ENCODE peak calls at places on chromosomes 2 and 18, in five cellular contexts. One of them, this sample, is unnamed. For H3K9me3, the result is how much of the 10 kb centered on the place peaks cover.

GRCh38 chr2:103785432-103785831 is 1023.6 kb downstream of the TMEM182 start:
- DNase-seq in IMR-90: no peak
- DNase-seq in neuronal stem cell: no peak
- DNase-seq in H9: no peak
- DNase-seq in trophoblast cell: no peak
- DNase-seq in this sample: no peak

GRCh38 chr18:79476031-79476917 is 80.5 kb downstream of the NFATC1 start:
- DNase-seq in trophoblast cell: peak
- DNase-seq in IMR-90: no peak
- DNase-seq in H9: no peak
- DNase-seq in neuronal stem cell: no peak
- DNase-seq in this sample: no peak

GRCh38 chr2:152054593-152054992 is 44.3 kb downstream of the CACNB4 start:
- DNase-seq in IMR-90: peak
- DNase-seq in H9: no peak
- DNase-seq in trophoblast cell: peak
- DNase-seq in neuronal stem cell: no peak
- DNase-seq in this sample: peak

GRCh38 chr2:20050104-20050711 is 1.2 kb downstream of the LAPTM4A start:
- DNase-seq in H9: no peak
- DNase-seq in IMR-90: peak
- DNase-seq in trophoblast cell: peak
- DNase-seq in neuronal stem cell: no peak
- DNase-seq in this sample: peak

GRCh38 chr2:170716851-170717598 is 1.9 kb downstream of the SP5 start:
- DNase-seq in neuronal stem cell: peak
- DNase-seq in IMR-90: peak
- DNase-seq in H9: peak
- DNase-seq in trophoblast cell: no peak
- DNase-seq in this sample: peak

GRCh38 chr2:74560591-74560990 is 6.1 kb downstream of the DOK1 start:
- DNase-seq in trophoblast cell: no peak
- DNase-seq in IMR-90: no peak
- DNase-seq in neuronal stem cell: no peak
- DNase-seq in H9: no peak
- DNase-seq in this sample: no peak

GRCh38 chr2:172772637-172773036 is 37.0 kb downstream of the RAPGEF4 start:
- DNase-seq in IMR-90: peak
- DNase-seq in trophoblast cell: no peak
- DNase-seq in neuronal stem cell: no peak
- DNase-seq in H9: no peak
- DNase-seq in this sample: peak

GRCh38 chr2:133063792-133064191 is 393.8 kb upstream of the LYPD1 start:
- DNase-seq in neuronal stem cell: peak
- DNase-seq in trophoblast cell: no peak
- DNase-seq in IMR-90: peak
- DNase-seq in H9: peak
- DNase-seq in this sample: peak

GRCh38 chr2:181680937-181681811 is 857 bp upstream of the NEUROD1 start:
- DNase-seq in IMR-90: no peak
- DNase-seq in neuronal stem cell: no peak
- DNase-seq in trophoblast cell: no peak
- DNase-seq in H9: peak
- DNase-seq in this sample: no peak

GRCh38 chr2:7357993-7358392 is 440.8 kb downstream of the RNF144A start:
- DNase-seq in H9: no peak
- DNase-seq in IMR-90: no peak
- DNase-seq in neuronal stem cell: no peak
- DNase-seq in trophoblast cell: no peak
- DNase-seq in this sample: no peak

GRCh38 chr2:186540971-186541370 is 48.9 kb upstream of the ITGAV start:
- DNase-seq in trophoblast cell: no peak
- DNase-seq in H9: no peak
- DNase-seq in neuronal stem cell: no peak
- DNase-seq in IMR-90: peak
- DNase-seq in this sample: no peak

GRCh38 chr2:173962036-173962435 is 3.1 kb downstream of the SP3 start:
- DNase-seq in H9: no peak
- DNase-seq in IMR-90: peak
- DNase-seq in neuronal stem cell: no peak
- DNase-seq in trophoblast cell: no peak
- DNase-seq in this sample: no peak

GRCh38 chr2:176001281-176001902 is 675 bp downstream of the LNPK start:
- DNase-seq in trophoblast cell: peak
- DNase-seq in neuronal stem cell: no peak
- DNase-seq in H9: no peak
- DNase-seq in IMR-90: peak
- DNase-seq in this sample: peak

GRCh38 chr18:59265246-59266018 is 7.8 kb downstream of the RAX start:
- DNase-seq in IMR-90: no peak
- DNase-seq in H9: peak
- DNase-seq in trophoblast cell: no peak
- DNase-seq in neuronal stem cell: no peak
- DNase-seq in this sample: no peak

GRCh38 chr2:24822049-24822706 is 29.0 kb downstream of the CENPO start:
- DNase-seq in trophoblast cell: no peak
- DNase-seq in IMR-90: no peak
- DNase-seq in neuronal stem cell: no peak
- DNase-seq in H9: peak
- DNase-seq in this sample: no peak

GRCh38 chr2:95062716-95063400 is 37.4 kb downstream of the MAL start:
- DNase-seq in IMR-90: no peak
- DNase-seq in trophoblast cell: no peak
- DNase-seq in H9: no peak
- DNase-seq in neuronal stem cell: no peak
- DNase-seq in this sample: no peak
- H3K9me3 ChIP-seq in IMR-90: under half
- H3K9me3 ChIP-seq in trophoblast cell: under half
- H3K9me3 ChIP-seq in H9: under half
- H3K9me3 ChIP-seq in neuronal stem cell: under half
- H3K9me3 ChIP-seq in this sample: under half

GRCh38 chr2:240458044-240458899 is 22.8 kb downstream of the GPC1 start:
- DNase-seq in neuronal stem cell: no peak
- DNase-seq in trophoblast cell: peak
- DNase-seq in IMR-90: no peak
- DNase-seq in H9: no peak
- DNase-seq in this sample: no peak
- H3K23ac ChIP-seq in neuronal stem cell: peak
- H3K23ac ChIP-seq in trophoblast cell: no peak
- H3K23ac ChIP-seq in IMR-90: no peak
- H3K23ac ChIP-seq in H9: no peak
- H3K23ac ChIP-seq in this sample: no peak

DNA sequence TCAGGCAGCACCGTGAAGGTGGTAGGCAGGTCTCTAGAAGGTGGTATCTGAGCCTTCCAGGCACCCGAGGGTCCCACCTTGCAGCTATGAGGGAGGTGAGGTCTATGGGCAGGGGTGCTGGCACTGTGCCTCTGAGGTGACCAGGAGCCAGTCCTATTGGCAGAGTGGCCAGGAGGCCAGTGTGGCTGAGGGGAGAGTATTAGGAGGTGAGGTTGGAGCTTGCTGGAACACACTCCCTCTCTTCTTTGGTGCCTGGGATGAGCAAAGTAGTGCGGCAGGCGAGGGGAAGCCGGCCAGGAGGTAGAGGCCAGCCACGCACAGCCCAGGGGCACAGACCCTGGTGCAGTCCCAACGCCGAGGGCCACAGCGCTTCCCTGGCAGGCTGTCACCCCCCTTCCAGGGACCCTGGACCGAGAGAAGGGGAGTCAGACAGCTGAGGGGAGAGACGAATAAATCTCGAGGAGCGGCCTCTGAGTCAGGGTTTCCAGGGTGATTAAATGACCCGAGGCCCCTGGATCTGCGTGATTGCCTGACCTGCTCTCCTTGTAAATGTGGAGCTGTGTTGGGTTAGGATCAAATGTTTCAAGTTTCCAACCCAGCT is 167.1 kb downstream of the SEPTIN10 start:
- DNase-seq in neuronal stem cell: no peak
- DNase-seq in H9: no peak
- DNase-seq in trophoblast cell: no peak
- DNase-seq in IMR-90: no peak
- DNase-seq in this sample: peak
- H4K8ac ChIP-seq in neuronal stem cell: peak
- H4K8ac ChIP-seq in H9: no peak
- H4K8ac ChIP-seq in trophoblast cell: no peak
- H4K8ac ChIP-seq in IMR-90: no peak
- H4K8ac ChIP-seq in this sample: no peak

DNA sequence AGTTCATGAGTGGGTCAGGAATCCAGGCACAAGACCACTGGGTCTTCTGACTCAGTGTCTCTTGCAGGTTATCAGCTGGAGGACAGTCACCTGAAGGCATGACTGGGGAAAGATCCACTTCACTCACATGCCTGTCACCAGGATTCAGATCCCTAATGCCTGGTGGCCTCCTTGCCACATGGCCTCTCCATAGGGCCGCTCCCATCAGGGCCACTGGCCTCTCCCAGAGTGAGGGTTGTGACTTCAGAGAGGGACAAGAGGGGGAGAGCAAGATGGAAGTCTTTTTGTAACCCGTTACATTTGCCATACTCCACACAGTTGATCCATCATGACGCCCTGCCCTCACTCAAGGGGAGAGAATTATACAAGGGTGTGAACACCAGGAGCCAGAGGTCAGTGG is 13.0 kb upstream of the OTOS start:
- DNase-seq in neuronal stem cell: no peak
- DNase-seq in H9: no peak
- DNase-seq in IMR-90: no peak
- DNase-seq in trophoblast cell: no peak
- DNase-seq in this sample: no peak
- H3K9me3 ChIP-seq in neuronal stem cell: under half
- H3K9me3 ChIP-seq in H9: under half
- H3K9me3 ChIP-seq in IMR-90: under half
- H3K9me3 ChIP-seq in trophoblast cell: under half
- H3K9me3 ChIP-seq in this sample: under half

GRCh38 chr2:239854596-239854995 is 170.5 kb downstream of the NDUFA10 start:
- DNase-seq in neuronal stem cell: no peak
- DNase-seq in trophoblast cell: no peak
- DNase-seq in IMR-90: no peak
- DNase-seq in H9: no peak
- DNase-seq in this sample: no peak

GRCh38 chr2:239852272-239852671 is 172.9 kb downstream of the NDUFA10 start:
- DNase-seq in neuronal stem cell: no peak
- DNase-seq in IMR-90: no peak
- DNase-seq in trophoblast cell: no peak
- DNase-seq in H9: no peak
- DNase-seq in this sample: no peak

GRCh38 chr2:239853706-239854327 is 171.3 kb downstream of the NDUFA10 start:
- DNase-seq in IMR-90: no peak
- DNase-seq in trophoblast cell: no peak
- DNase-seq in H9: no peak
- DNase-seq in neuronal stem cell: no peak
- DNase-seq in this sample: no peak

GRCh38 chr2:239855863-239856587 is 169.1 kb downstream of the NDUFA10 start:
- DNase-seq in IMR-90: no peak
- DNase-seq in H9: no peak
- DNase-seq in neuronal stem cell: no peak
- DNase-seq in trophoblast cell: no peak
- DNase-seq in this sample: no peak

DNA sequence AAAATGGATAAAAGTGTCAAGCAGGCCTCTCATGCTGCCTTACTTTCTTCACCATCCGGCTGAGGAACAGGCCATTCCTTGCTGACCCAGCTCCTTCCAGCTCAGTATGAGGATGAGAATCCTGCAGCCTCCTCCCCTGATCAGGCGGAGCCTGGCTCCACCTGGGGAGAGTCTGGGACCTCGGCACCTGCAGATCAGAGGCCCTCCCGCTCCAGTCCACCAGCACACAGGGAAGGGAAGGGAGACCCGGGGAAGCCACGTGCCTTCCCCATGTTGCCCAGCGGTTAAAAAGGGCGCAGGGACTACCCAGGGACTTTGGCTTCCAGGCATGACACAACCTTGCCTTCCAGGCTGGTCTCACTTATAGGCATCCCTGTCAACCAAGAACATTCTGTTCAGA is 172.0 kb downstream of the NDUFA10 start:
- DNase-seq in H9: no peak
- DNase-seq in trophoblast cell: no peak
- DNase-seq in IMR-90: no peak
- DNase-seq in neuronal stem cell: no peak
- DNase-seq in this sample: no peak
- H3K23ac ChIP-seq in H9: no peak
- H3K23ac ChIP-seq in trophoblast cell: no peak
- H3K23ac ChIP-seq in IMR-90: no peak
- H3K23ac ChIP-seq in neuronal stem cell: no peak
- H3K23ac ChIP-seq in this sample: no peak

GRCh38 chr18:48841381-48842258 is 109.1 kb downstream of the SMAD7 start:
- DNase-seq in trophoblast cell: peak
- DNase-seq in IMR-90: peak
- DNase-seq in neuronal stem cell: no peak
- DNase-seq in H9: no peak
- DNase-seq in this sample: peak
- H4K8ac ChIP-seq in trophoblast cell: peak
- H4K8ac ChIP-seq in IMR-90: no peak
- H4K8ac ChIP-seq in neuronal stem cell: no peak
- H4K8ac ChIP-seq in H9: no peak
- H4K8ac ChIP-seq in this sample: peak

GRCh38 chr18:35245719-35246317 is 5.0 kb downstream of the ZNF397 start:
- DNase-seq in IMR-90: no peak
- DNase-seq in neuronal stem cell: no peak
- DNase-seq in H9: no peak
- DNase-seq in trophoblast cell: peak
- DNase-seq in this sample: no peak
- H3K9me3 ChIP-seq in IMR-90: under half
- H3K9me3 ChIP-seq in neuronal stem cell: under half
- H3K9me3 ChIP-seq in H9: under half
- H3K9me3 ChIP-seq in trophoblast cell: under half
- H3K9me3 ChIP-seq in this sample: half or more

DNA sequence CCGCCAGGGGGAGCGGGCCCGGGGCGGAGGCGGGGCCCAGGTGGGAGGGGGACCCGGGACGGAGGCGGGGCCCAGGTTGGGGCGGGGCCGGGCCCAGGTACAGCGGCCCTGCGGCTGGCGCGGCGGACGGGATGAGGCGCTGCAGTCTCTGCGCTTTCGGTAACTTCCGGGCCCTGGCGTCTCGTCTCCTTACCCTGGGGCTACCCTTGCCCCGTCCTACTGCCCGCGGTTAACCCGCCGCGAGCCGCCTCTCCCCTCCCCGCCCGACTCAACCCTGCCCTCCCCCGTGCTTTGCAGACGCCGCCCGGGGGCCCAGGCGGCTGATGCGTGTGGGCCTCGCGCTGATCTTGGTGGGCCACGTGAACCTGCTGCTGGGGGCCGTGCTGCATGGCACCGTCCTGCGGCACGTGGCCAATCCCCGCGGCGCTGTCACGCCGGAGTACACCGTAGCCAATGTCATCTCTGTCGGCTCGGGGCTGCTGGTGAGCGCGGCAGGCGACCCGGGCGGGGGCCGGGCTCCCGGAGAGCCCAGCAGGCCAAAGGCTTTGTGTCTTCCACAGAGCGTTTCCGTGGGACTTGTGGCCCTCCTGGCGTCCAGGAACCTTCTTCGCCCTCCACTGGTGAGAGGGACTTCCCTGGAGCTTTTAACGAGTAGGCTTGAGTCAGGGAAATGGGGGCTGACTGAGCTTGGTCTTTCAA is at the start of gene KRTCAP3:
- DNase-seq in trophoblast cell: peak
- DNase-seq in H9: peak
- DNase-seq in neuronal stem cell: peak
- DNase-seq in IMR-90: no peak
- DNase-seq in this sample: peak
- H3K23ac ChIP-seq in trophoblast cell: no peak
- H3K23ac ChIP-seq in H9: no peak
- H3K23ac ChIP-seq in neuronal stem cell: peak
- H3K23ac ChIP-seq in IMR-90: no peak
- H3K23ac ChIP-seq in this sample: no peak

This sample was measured in mesenchymal stem cell.